ENCODE peak calls at places on chromosome 11, in eight cellular contexts. One of them, this sample, is unnamed.

GRCh38 chr11:44886765-44887164 is 63.9 kb downstream of the TP53I11 start:
- DNase-seq in dermis blood vessel endothelial cell: peak; percentile 62
- DNase-seq in mucosa of gallbladder: no peak
- DNase-seq in NCI-H1436: no peak
- DNase-seq in Right ventricle myocardium inferior: no peak
- DNase-seq in activated naive CD8-positive, alpha-beta T cell treated with anti-CD3 and anti-CD28 coated beads, Interleukin-2, amount 50 U/mL, for 24 hours: no peak
- DNase-seq in H4: no peak
- DNase-seq in iPS DF 19.7: no peak
- DNase-seq in this sample: no peak

GRCh38 chr11:15826826-15827225 is 529.5 kb downstream of the SOX6 start:
- DNase-seq in dermis blood vessel endothelial cell: peak; percentile 50
- DNase-seq in mucosa of gallbladder: peak; percentile 16
- DNase-seq in NCI-H1436: peak; percentile 37
- DNase-seq in Right ventricle myocardium inferior: peak; percentile 60
- DNase-seq in activated naive CD8-positive, alpha-beta T cell treated with anti-CD3 and anti-CD28 coated beads, Interleukin-2, amount 50 U/mL, for 24 hours: peak; percentile 41
- DNase-seq in H4: peak; percentile 72
- DNase-seq in iPS DF 19.7: no peak
- DNase-seq in this sample: no peak

GRCh38 chr11:115720537-115721308 is 216.5 kb upstream of the CADM1 start:
- DNase-seq in dermis blood vessel endothelial cell: no peak
- DNase-seq in mucosa of gallbladder: no peak
- DNase-seq in NCI-H1436: no peak
- DNase-seq in Right ventricle myocardium inferior: no peak
- DNase-seq in activated naive CD8-positive, alpha-beta T cell treated with anti-CD3 and anti-CD28 coated beads, Interleukin-2, amount 50 U/mL, for 24 hours: no peak
- DNase-seq in H4: no peak
- DNase-seq in iPS DF 19.7: no peak
- DNase-seq in this sample: no peak

GRCh38 chr11:111540114-111540920 is at the start of gene LAYN:
- DNase-seq in dermis blood vessel endothelial cell: peak; percentile 32
- DNase-seq in mucosa of gallbladder: peak; percentile 49
- DNase-seq in NCI-H1436: peak; percentile 65
- DNase-seq in Right ventricle myocardium inferior: peak; percentile 68
- DNase-seq in activated naive CD8-positive, alpha-beta T cell treated with anti-CD3 and anti-CD28 coated beads, Interleukin-2, amount 50 U/mL, for 24 hours: peak; percentile 81
- DNase-seq in H4: peak; percentile 38
- DNase-seq in iPS DF 19.7: no peak
- DNase-seq in this sample: no peak

GRCh38 chr11:120546312-120547205 is 35.0 kb downstream of the GRIK4 start:
- DNase-seq in dermis blood vessel endothelial cell: peak; percentile 75
- DNase-seq in mucosa of gallbladder: peak; percentile 83
- DNase-seq in NCI-H1436: peak; percentile 18
- DNase-seq in Right ventricle myocardium inferior: no peak
- DNase-seq in activated naive CD8-positive, alpha-beta T cell treated with anti-CD3 and anti-CD28 coated beads, Interleukin-2, amount 50 U/mL, for 24 hours: no peak
- DNase-seq in H4: peak; percentile 95
- DNase-seq in iPS DF 19.7: no peak
- DNase-seq in this sample: peak; percentile 77

GRCh38 chr11:111938687-111939160 is 1.6 kb downstream of the DIXDC1 start:
- DNase-seq in dermis blood vessel endothelial cell: peak; percentile 59
- DNase-seq in mucosa of gallbladder: no peak
- DNase-seq in NCI-H1436: no peak
- DNase-seq in Right ventricle myocardium inferior: no peak
- DNase-seq in activated naive CD8-positive, alpha-beta T cell treated with anti-CD3 and anti-CD28 coated beads, Interleukin-2, amount 50 U/mL, for 24 hours: peak; percentile 48
- DNase-seq in H4: no peak
- DNase-seq in iPS DF 19.7: no peak
- DNase-seq in this sample: peak; percentile 64

GRCh38 chr11:45659818-45660160 is 5.6 kb downstream of the CHST1 start:
- DNase-seq in dermis blood vessel endothelial cell: no peak
- DNase-seq in mucosa of gallbladder: no peak
- DNase-seq in NCI-H1436: no peak
- DNase-seq in Right ventricle myocardium inferior: no peak
- DNase-seq in activated naive CD8-positive, alpha-beta T cell treated with anti-CD3 and anti-CD28 coated beads, Interleukin-2, amount 50 U/mL, for 24 hours: no peak
- DNase-seq in H4: no peak
- DNase-seq in iPS DF 19.7: no peak
- DNase-seq in this sample: no peak

GRCh38 chr11:94845622-94846021 is 77.5 kb downstream of the AMOTL1 start:
- DNase-seq in dermis blood vessel endothelial cell: no peak
- DNase-seq in mucosa of gallbladder: peak; percentile 88
- DNase-seq in NCI-H1436: no peak
- DNase-seq in Right ventricle myocardium inferior: no peak
- DNase-seq in activated naive CD8-positive, alpha-beta T cell treated with anti-CD3 and anti-CD28 coated beads, Interleukin-2, amount 50 U/mL, for 24 hours: no peak
- DNase-seq in H4: peak; percentile 26
- DNase-seq in iPS DF 19.7: no peak
- DNase-seq in this sample: no peak

GRCh38 chr11:62665630-62666258 is 632 bp downstream of the CSKMT start:
- DNase-seq in dermis blood vessel endothelial cell: peak; percentile 77
- DNase-seq in mucosa of gallbladder: peak; percentile 41
- DNase-seq in NCI-H1436: no peak
- DNase-seq in Right ventricle myocardium inferior: peak; percentile 83
- DNase-seq in activated naive CD8-positive, alpha-beta T cell treated with anti-CD3 and anti-CD28 coated beads, Interleukin-2, amount 50 U/mL, for 24 hours: peak; percentile 67
- DNase-seq in H4: peak; percentile 48
- DNase-seq in iPS DF 19.7: no peak
- DNase-seq in this sample: peak; percentile 72

GRCh38 chr11:18490319-18490718 is 34.7 kb downstream of the LDHAL6A start:
- DNase-seq in dermis blood vessel endothelial cell: no peak
- DNase-seq in mucosa of gallbladder: no peak
- DNase-seq in NCI-H1436: no peak
- DNase-seq in Right ventricle myocardium inferior: no peak
- DNase-seq in activated naive CD8-positive, alpha-beta T cell treated with anti-CD3 and anti-CD28 coated beads, Interleukin-2, amount 50 U/mL, for 24 hours: no peak
- DNase-seq in H4: no peak
- DNase-seq in iPS DF 19.7: no peak
- DNase-seq in this sample: no peak

GRCh38 chr11:126702987-126703386 is 297.6 kb downstream of the KIRREL3 start:
- DNase-seq in dermis blood vessel endothelial cell: no peak
- DNase-seq in mucosa of gallbladder: no peak
- DNase-seq in NCI-H1436: no peak
- DNase-seq in Right ventricle myocardium inferior: no peak
- DNase-seq in activated naive CD8-positive, alpha-beta T cell treated with anti-CD3 and anti-CD28 coated beads, Interleukin-2, amount 50 U/mL, for 24 hours: no peak
- DNase-seq in H4: no peak
- DNase-seq in iPS DF 19.7: no peak
- DNase-seq in this sample: no peak

GRCh38 chr11:54558919-54559318 is 44.9 kb downstream of the OR4C46 start:
- DNase-seq in dermis blood vessel endothelial cell: no peak
- DNase-seq in mucosa of gallbladder: no peak
- DNase-seq in NCI-H1436: no peak
- DNase-seq in Right ventricle myocardium inferior: no peak
- DNase-seq in activated naive CD8-positive, alpha-beta T cell treated with anti-CD3 and anti-CD28 coated beads, Interleukin-2, amount 50 U/mL, for 24 hours: no peak
- DNase-seq in H4: no peak
- DNase-seq in iPS DF 19.7: no peak
- DNase-seq in this sample: no peak

GRCh38 chr11:119056397-119056999 is 507 bp downstream of the HYOU1 start:
- DNase-seq in dermis blood vessel endothelial cell: peak; percentile 31
- DNase-seq in mucosa of gallbladder: peak; percentile 17
- DNase-seq in NCI-H1436: peak; percentile 8
- DNase-seq in Right ventricle myocardium inferior: no peak
- DNase-seq in activated naive CD8-positive, alpha-beta T cell treated with anti-CD3 and anti-CD28 coated beads, Interleukin-2, amount 50 U/mL, for 24 hours: no peak
- DNase-seq in H4: no peak
- DNase-seq in iPS DF 19.7: no peak
- DNase-seq in this sample: no peak

This sample was measured in right atrium auricular region.